ENCODE peak calls at places on chromosomes 4 and X, in ten cellular contexts. B, T, Z, X, K, Q, N, I, H and R are unnamed samples.

GRCh38 chr4:131509521-131509920 is 1639.6 kb upstream of the PCDH10 start:
- DNase-seq in K (no peak), H (no peak), N (no peak), Q (no peak), Z (peak; percentile 45), B (no peak), X (no peak), T (no peak), I (peak; percentile 23), R (no peak)

GRCh38 chrX:72498782-72499181 is 73.9 kb downstream of the HDAC8 start:
- DNase-seq in Q (no peak), B (no peak), K (peak; percentile 11), I (no peak), X (no peak), H (no peak), N (peak; percentile 53), T (no peak), Z (no peak), R (no peak)

GRCh38 chrX:19630776-19631707 is 115.7 kb upstream of the MAP3K15 start:
- DNase-seq in N (no peak), T (no peak), Q (no peak), X (no peak), K (no peak), I (no peak), Z (no peak), B (no peak), H (no peak), R (peak; percentile 10)

GRCh38 chrX:101385795-101386541 is at the start of gene BTK:
- DNase-seq in H (no peak), T (no peak), Q (peak; percentile 56), N (no peak), I (no peak), B (no peak), Z (no peak), K (no peak), X (peak; percentile 51), R (no peak)

GRCh38 chrX:137823257-137823656 is 257.3 kb downstream of the ZIC3 start:
- DNase-seq in T (no peak), Z (no peak), H (no peak), K (no peak), I (no peak), Q (no peak), N (no peak), X (no peak), B (no peak), R (no peak)

GRCh38 chr4:128565565-128566186 is 243.8 kb upstream of the JADE1 start:
- DNase-seq in N (peak; percentile 51), X (no peak), I (no peak), B (no peak), K (peak; percentile 78), H (no peak), T (peak; percentile 30), Q (peak; percentile 18), Z (no peak), R (peak; percentile 27)

GRCh38 chrX:45322382-45322781 is 121.7 kb upstream of the DIPK2B start:
- DNase-seq in K (peak; percentile 13), N (peak; percentile 74), I (peak; percentile 83), T (no peak), Z (peak; percentile 75), B (peak; percentile 57), H (peak; percentile 27), Q (no peak), X (no peak), R (no peak)

GRCh38 chr4:99809326-99809725 is 7.3 kb upstream of the DAPP1 start:
- DNase-seq in X (no peak), Z (no peak), T (no peak), H (no peak), K (no peak), Q (no peak), B (no peak), I (no peak), N (no peak), R (no peak)

DNA sequence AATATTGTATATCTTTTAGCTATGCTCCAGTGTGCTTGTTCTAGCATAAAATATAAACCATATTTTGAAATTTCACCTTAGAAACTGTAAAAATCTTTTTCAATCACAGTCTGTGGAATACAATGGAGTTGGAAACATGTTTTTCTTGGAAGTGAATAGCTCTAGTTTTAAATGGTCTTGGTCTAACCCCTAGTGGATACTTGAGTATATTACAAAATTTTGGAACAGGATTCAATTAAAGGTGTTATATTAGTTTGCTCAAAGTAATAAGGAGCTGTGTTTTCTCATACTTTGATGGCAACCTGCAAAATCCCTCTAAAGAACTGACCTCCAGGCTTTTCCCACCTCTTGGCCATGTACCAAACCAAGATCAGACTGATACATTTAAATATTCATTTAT is 48.2 kb downstream of the STK26 start:
- DNase-seq in B (no peak), X (no peak), I (no peak), T (no peak), Q (no peak), H (no peak), N (peak; percentile 15), K (no peak), Z (peak; percentile 5), R (no peak)
- TF ChIP-seq CTCF in B (peak; percentile 26), X (peak; percentile 13), I (peak; percentile 13), T (peak; percentile 25), Q (peak; percentile 30), H (no peak), N (peak; percentile 47), K (no peak), Z (no peak), R (peak; percentile 51)

GRCh38 chr4:139229534-139230039 is 50.4 kb downstream of the MGARP start:
- DNase-seq in Q (peak; percentile 33), Z (peak; percentile 43), N (peak; percentile 78), K (no peak), I (peak; percentile 68), T (no peak), H (no peak), X (no peak), B (no peak), R (no peak)

GRCh38 chr4:139223682-139224317 is 46.8 kb upstream of the ELF2 start:
- DNase-seq in N (peak; percentile 82), K (no peak), I (peak; percentile 76), B (no peak), Z (peak; percentile 80), Q (no peak), T (peak; percentile 31), X (no peak), H (no peak), R (no peak)

GRCh38 chr4:139222215-139222614 is 45.2 kb upstream of the ELF2 start:
- DNase-seq in K (no peak), Q (no peak), X (no peak), H (no peak), Z (no peak), N (no peak), T (no peak), B (no peak), I (no peak), R (no peak)

GRCh38 chr4:139232751-139233150 is 47.3 kb downstream of the MGARP start:
- DNase-seq in Q (no peak), X (no peak), B (no peak), T (no peak), I (no peak), H (no peak), N (no peak), K (no peak), Z (no peak), R (no peak)

GRCh38 chr4:139227729-139228404 is 50.8 kb upstream of the ELF2 start:
- DNase-seq in B (no peak), N (no peak), X (no peak), I (no peak), Z (no peak), Q (no peak), T (no peak), K (no peak), H (no peak), R (no peak)
- TF ChIP-seq CTCF in B (peak; percentile 5), N (peak; percentile 19), X (no peak), I (peak; percentile 6), Z (no peak), Q (peak; percentile 18), T (peak; percentile 11), K (no peak), H (no peak), R (no peak)

GRCh38 chr4:153645183-153645582 is 38.9 kb upstream of the TLR2 start:
- DNase-seq in Z (no peak), K (peak; percentile 19), Q (no peak), I (no peak), X (no peak), B (no peak), H (no peak), N (peak; percentile 38), T (no peak), R (no peak)

GRCh38 chr4:153651041-153651960 is 32.8 kb upstream of the TLR2 start:
- DNase-seq in Q (no peak), B (no peak), T (peak; percentile 31), N (peak; percentile 85), Z (no peak), H (peak; percentile 32), I (no peak), K (no peak), X (peak; percentile 87), R (no peak)

GRCh38 chr4:153647975-153648374 is 36.1 kb upstream of the TLR2 start:
- DNase-seq in H (no peak), I (no peak), X (no peak), K (no peak), Q (no peak), B (no peak), N (no peak), Z (no peak), T (no peak), R (no peak)

GRCh38 chr4:153651961-153652784 is 31.9 kb upstream of the TLR2 start:
- DNase-seq in Q (no peak), H (no peak), Z (no peak), I (no peak), N (no peak), T (no peak), X (no peak), B (no peak), K (no peak), R (no peak)

GRCh38 chr4:153649572-153649991 is 34.5 kb upstream of the TLR2 start:
- DNase-seq in H (no peak), K (peak; percentile 19), T (no peak), B (no peak), I (peak; percentile 42), Z (peak; percentile 10), Q (no peak), N (peak; percentile 55), X (no peak), R (no peak)
- TF ChIP-seq CTCF in H (no peak), K (no peak), T (peak; percentile 36), B (peak; percentile 9), I (peak; percentile 49), Z (peak; percentile 19), Q (no peak), N (peak; percentile 58), X (no peak), R (peak; percentile 45)

DNA sequence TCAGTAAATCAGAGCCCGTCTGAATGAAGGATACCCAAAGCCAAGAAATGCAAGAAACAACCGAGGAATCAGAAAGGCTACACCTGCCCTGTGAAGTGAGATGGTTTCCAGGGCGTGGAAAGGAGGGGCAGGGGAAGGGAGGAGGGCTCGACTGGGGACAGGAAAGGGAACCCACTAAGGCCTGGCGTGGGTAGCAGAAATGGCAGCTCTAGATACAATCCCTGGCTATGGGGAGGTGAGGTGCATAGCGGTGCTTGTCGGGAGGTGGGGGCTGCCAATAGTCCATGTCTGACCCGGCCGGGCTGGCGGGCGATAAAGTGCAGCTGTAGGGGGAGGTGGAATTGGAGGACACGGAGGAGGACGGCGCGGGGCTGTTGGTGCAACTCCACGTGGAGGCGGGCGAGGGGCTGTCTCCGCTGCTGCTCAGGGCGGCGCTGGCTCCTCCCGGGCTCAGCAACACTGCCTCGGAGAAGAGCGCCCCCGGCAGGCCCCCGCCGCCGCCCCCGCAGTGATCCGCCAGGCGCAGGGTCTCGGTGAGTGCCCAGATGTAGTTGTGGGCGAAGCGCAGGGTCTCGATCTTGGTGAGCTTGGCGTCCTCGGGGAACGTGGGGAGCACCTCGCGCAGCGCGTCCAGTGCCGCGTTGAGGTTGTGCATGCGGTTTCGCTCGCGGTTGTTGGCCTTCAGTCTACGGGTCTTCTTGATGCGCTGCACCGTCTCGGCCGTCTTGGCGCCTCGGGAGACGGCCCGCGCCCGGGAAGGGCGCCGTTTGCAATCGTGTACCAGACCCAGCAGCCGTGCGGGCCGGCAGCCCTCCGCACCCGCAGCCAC is 1.3 kb downstream of the NEUROG2 start:
- DNase-seq in Q (peak; percentile 39), K (peak; percentile 60), I (no peak), N (peak; percentile 42), X (no peak), H (no peak), Z (no peak), T (no peak), B (no peak), R (no peak)
- TF ChIP-seq CTCF in Q (no peak), K (no peak), I (no peak), N (peak; percentile 44), X (no peak), H (no peak), Z (no peak), T (no peak), B (no peak), R (no peak)